ENCODE peak calls at places on chromosomes 7 and 10, in six cellular contexts. One of them, this sample, is unnamed. For H3K36me3 and H3K9me3, the result is how much of the 10 kb centered on the place peaks cover.

GRCh38 chr7:155996718-155997059 is 184.4 kb upstream of the SHH start:
- DNase-seq in IMR-90: no peak
- DNase-seq in HCT116: no peak
- DNase-seq in PC-3: no peak
- DNase-seq in colonic mucosa: no peak
- DNase-seq in Karpas-422: no peak
- DNase-seq in this sample: no peak

GRCh38 chr10:117860823-117861222 is 185.9 kb downstream of the RAB11FIP2 start:
- DNase-seq in PC-3: peak
- DNase-seq in colonic mucosa: no peak
- DNase-seq in HCT116: peak
- DNase-seq in Karpas-422: peak
- DNase-seq in IMR-90: peak
- DNase-seq in this sample: no peak

GRCh38 chr10:17181751-17182150 is 19.7 kb downstream of the TRDMT1 start:
- DNase-seq in IMR-90: no peak
- DNase-seq in PC-3: peak
- DNase-seq in HCT116: no peak
- DNase-seq in colonic mucosa: no peak
- DNase-seq in Karpas-422: no peak
- DNase-seq in this sample: no peak

GRCh38 chr7:118858651-118859149 is 634.2 kb downstream of the ANKRD7 start:
- DNase-seq in PC-3: no peak
- DNase-seq in colonic mucosa: no peak
- DNase-seq in HCT116: no peak
- DNase-seq in Karpas-422: no peak
- DNase-seq in IMR-90: no peak
- DNase-seq in this sample: no peak

GRCh38 chr7:139060838-139061237 is 25.0 kb upstream of the ZC3HAV1L start:
- DNase-seq in IMR-90: peak
- DNase-seq in Karpas-422: no peak
- DNase-seq in PC-3: no peak
- DNase-seq in HCT116: no peak
- DNase-seq in colonic mucosa: no peak
- DNase-seq in this sample: no peak

GRCh38 chr10:121608669-121609190 is 10.5 kb upstream of the FGFR2 start:
- DNase-seq in colonic mucosa: peak
- DNase-seq in HCT116: peak
- DNase-seq in PC-3: peak
- DNase-seq in IMR-90: no peak
- DNase-seq in Karpas-422: peak
- DNase-seq in this sample: no peak

GRCh38 chr10:7409045-7409731 is 1.6 kb downstream of the SFMBT2 start:
- DNase-seq in colonic mucosa: peak
- DNase-seq in Karpas-422: peak
- DNase-seq in IMR-90: no peak
- DNase-seq in PC-3: peak
- DNase-seq in HCT116: no peak
- DNase-seq in this sample: no peak

GRCh38 chr10:6647811-6648526 is 67.9 kb upstream of the PRKCQ start:
- DNase-seq in HCT116: peak
- DNase-seq in PC-3: peak
- DNase-seq in IMR-90: no peak
- DNase-seq in colonic mucosa: peak
- DNase-seq in Karpas-422: peak
- DNase-seq in this sample: peak

GRCh38 chr10:132755166-132755711 is 30.7 kb downstream of the NKX6-2 start:
- DNase-seq in HCT116: no peak
- DNase-seq in Karpas-422: no peak
- DNase-seq in PC-3: no peak
- DNase-seq in IMR-90: no peak
- DNase-seq in colonic mucosa: no peak
- DNase-seq in this sample: no peak

GRCh38 chr10:118840071-118840775 is 85.5 kb upstream of the CACUL1 start:
- DNase-seq in colonic mucosa: no peak
- DNase-seq in IMR-90: no peak
- DNase-seq in PC-3: peak
- DNase-seq in HCT116: peak
- DNase-seq in Karpas-422: no peak
- DNase-seq in this sample: no peak

DNA sequence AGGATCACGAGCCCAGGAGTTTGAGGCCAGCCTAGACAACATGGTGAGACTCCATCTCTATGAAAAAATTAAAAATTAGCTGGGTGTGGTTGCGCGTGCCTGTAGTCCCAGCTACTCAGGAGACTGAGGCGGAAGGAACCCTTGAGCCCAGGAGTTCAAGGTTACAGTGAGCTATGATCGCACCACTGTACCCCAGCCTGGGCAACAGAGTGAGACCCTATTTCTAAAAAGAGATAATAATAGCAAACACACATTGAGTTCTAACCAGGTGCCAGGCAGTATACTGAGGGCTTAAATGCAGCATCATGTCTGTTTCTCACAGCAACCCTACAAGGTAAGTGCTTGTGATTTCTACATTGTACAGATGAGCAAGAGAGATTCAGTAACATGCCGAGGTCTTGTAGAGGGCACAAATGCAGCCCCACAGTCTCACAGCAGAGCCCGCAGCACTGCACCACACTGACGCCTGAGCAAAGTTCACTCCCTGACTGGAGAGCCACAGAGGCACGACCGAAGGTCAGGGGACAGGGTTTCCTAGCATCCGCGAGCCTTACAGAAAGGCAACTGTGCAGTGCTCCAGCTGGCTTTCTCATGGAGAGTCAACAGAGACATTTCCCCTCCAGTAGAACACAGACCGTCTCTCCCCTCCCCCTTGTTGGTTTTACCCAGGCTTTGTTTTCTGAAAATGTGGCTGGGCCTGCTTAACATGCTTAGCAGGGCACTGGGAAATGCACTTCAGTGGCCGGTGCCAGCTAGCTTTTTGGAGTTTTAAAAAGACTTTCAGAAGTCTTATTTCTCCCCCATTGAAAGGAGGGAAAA is 36.5 kb downstream of the PDSS1 start:
- DNase-seq in HCT116: no peak
- DNase-seq in Karpas-422: no peak
- DNase-seq in PC-3: no peak
- DNase-seq in IMR-90: no peak
- DNase-seq in colonic mucosa: peak
- DNase-seq in this sample: peak
- H3K36me3 ChIP-seq in HCT116: under half
- H3K36me3 ChIP-seq in Karpas-422: half or more
- H3K36me3 ChIP-seq in PC-3: under half
- H3K36me3 ChIP-seq in IMR-90: under half
- H3K36me3 ChIP-seq in colonic mucosa: under half
- H3K36me3 ChIP-seq in this sample: half or more

GRCh38 chr7:64626083-64626469 is 39.9 kb upstream of the ZNF107 start:
- DNase-seq in Karpas-422: no peak
- DNase-seq in HCT116: no peak
- DNase-seq in IMR-90: no peak
- DNase-seq in PC-3: no peak
- DNase-seq in colonic mucosa: no peak
- DNase-seq in this sample: no peak
- H3K9me3 ChIP-seq in Karpas-422: under half
- H3K9me3 ChIP-seq in HCT116: under half
- H3K9me3 ChIP-seq in IMR-90: under half
- H3K9me3 ChIP-seq in PC-3: under half
- H3K9me3 ChIP-seq in colonic mucosa: under half
- H3K9me3 ChIP-seq in this sample: under half

GRCh38 chr10:3936422-3937040 is 151.5 kb upstream of the KLF6 start:
- DNase-seq in PC-3: no peak
- DNase-seq in Karpas-422: no peak
- DNase-seq in IMR-90: no peak
- DNase-seq in HCT116: no peak
- DNase-seq in colonic mucosa: peak
- DNase-seq in this sample: no peak
- H3K9ac ChIP-seq in PC-3: no peak
- H3K9ac ChIP-seq in Karpas-422: no peak
- H3K9ac ChIP-seq in IMR-90: no peak
- H3K9ac ChIP-seq in HCT116: no peak
- H3K9ac ChIP-seq in colonic mucosa: peak
- H3K9ac ChIP-seq in this sample: no peak

GRCh38 chr7:74183653-74184450 is 9.7 kb downstream of the EIF4H start:
- DNase-seq in IMR-90: no peak
- DNase-seq in PC-3: peak
- DNase-seq in colonic mucosa: peak
- DNase-seq in Karpas-422: peak
- DNase-seq in HCT116: no peak
- DNase-seq in this sample: no peak

GRCh38 chr7:74183142-74183541 is 9.0 kb downstream of the EIF4H start:
- DNase-seq in Karpas-422: no peak
- DNase-seq in HCT116: no peak
- DNase-seq in PC-3: no peak
- DNase-seq in colonic mucosa: no peak
- DNase-seq in IMR-90: no peak
- DNase-seq in this sample: no peak

GRCh38 chr7:74181821-74182220 is 7.7 kb downstream of the EIF4H start:
- DNase-seq in HCT116: no peak
- DNase-seq in IMR-90: no peak
- DNase-seq in PC-3: no peak
- DNase-seq in Karpas-422: no peak
- DNase-seq in colonic mucosa: no peak
- DNase-seq in this sample: no peak

GRCh38 chr7:74180866-74181265 is 6.7 kb downstream of the EIF4H start:
- DNase-seq in PC-3: no peak
- DNase-seq in IMR-90: peak
- DNase-seq in HCT116: no peak
- DNase-seq in Karpas-422: no peak
- DNase-seq in colonic mucosa: no peak
- DNase-seq in this sample: no peak

DNA sequence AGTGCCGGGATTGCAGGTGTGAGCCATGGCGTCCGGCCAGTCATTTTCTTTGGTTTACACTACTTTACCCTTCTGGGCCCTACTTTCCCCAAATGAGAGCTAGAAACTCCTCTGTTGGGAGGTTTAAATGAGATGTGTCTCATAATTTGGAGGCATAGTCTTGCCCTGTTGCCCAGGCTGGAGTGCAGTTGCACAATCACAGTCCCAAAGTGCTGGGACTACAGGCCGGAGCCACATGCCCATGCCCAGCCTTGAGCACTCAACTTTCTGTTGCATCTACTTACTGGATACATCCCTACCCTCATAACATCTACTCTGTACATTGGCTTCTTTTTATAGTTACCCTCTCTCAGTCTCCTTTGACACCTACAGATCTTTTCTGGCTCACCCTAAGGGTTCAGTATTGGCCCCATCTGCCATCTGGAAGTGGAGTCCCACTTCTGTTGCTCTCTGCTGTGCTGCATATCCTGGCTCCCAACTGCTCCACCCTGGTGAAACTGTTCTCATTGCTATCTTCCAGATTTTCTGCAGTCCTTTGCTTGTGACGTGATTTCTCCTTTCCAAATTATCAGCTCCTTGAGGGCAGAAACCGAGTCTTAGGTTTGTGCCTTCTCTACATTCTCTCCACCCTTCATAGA is 8.4 kb downstream of the EIF4H start:
- DNase-seq in Karpas-422: peak
- DNase-seq in IMR-90: no peak
- DNase-seq in PC-3: no peak
- DNase-seq in HCT116: no peak
- DNase-seq in colonic mucosa: no peak
- DNase-seq in this sample: no peak
- H3K36me3 ChIP-seq in Karpas-422: under half
- H3K36me3 ChIP-seq in IMR-90: under half
- H3K36me3 ChIP-seq in PC-3: under half
- H3K36me3 ChIP-seq in HCT116: under half
- H3K36me3 ChIP-seq in colonic mucosa: under half
- H3K36me3 ChIP-seq in this sample: half or more

DNA sequence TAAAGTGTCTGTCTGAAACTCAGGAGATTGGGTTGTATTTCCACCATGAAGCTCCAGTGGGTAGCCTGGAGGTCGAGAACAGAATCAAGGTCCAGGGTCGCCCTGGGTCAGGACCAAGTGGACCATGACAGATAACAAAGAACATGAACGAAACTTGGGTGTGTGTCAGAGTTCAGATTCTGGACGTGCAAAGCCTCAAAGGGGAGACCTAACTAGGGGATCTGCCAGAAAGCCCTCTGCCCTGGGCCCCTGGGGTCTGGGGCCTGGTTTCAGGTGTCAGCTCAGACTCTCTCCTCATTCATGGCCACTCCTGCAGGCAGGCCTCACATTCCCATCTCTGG is 1.6 kb downstream of the RASSF4 start:
- DNase-seq in HCT116: no peak
- DNase-seq in colonic mucosa: peak
- DNase-seq in IMR-90: no peak
- DNase-seq in PC-3: no peak
- DNase-seq in Karpas-422: no peak
- DNase-seq in this sample: no peak
- H3K9me3 ChIP-seq in HCT116: under half
- H3K9me3 ChIP-seq in colonic mucosa: under half
- H3K9me3 ChIP-seq in IMR-90: under half
- H3K9me3 ChIP-seq in PC-3: under half
- H3K9me3 ChIP-seq in Karpas-422: under half
- H3K9me3 ChIP-seq in this sample: under half